ENCODE peak calls at places on chromosomes 13 and 19, in ten cellular contexts. L is skeletal muscle cell; U is brain microvascular endothelial cell; P is A549; I is stimulated activated CD8-positive, alpha-beta memory T cell treated with anti-CD3 and anti-CD28 coated beads, Interleukin-12 subunit alpha, Interleukin-12 subunit beta, amount 100 ng/mL, for 1 hour; E is kidney glomerular epithelial cell; V is mucosa of descending colon; Q is psoas muscle; O is activated CD8-positive, alpha-beta T cell treated with anti-CD3 and anti-CD28 coated beads, Interleukin-2, amount 10 ng/mL, durations not matched to agents 7 days and 5 days; R is ELR. H is an unnamed sample.

GRCh38 chr13:28542804-28543203 is 47.9 kb upstream of the FLT1 start:
- DNase-seq in O (no peak), Q (no peak), V (no peak), L (no peak), P (no peak), I (no peak), E (no peak), U (no peak), R (no peak), H (no peak)

GRCh38 chr13:85347251-85347650 is 452.0 kb downstream of the SLITRK6 start:
- DNase-seq in Q (no peak), L (no peak), R (peak; percentile 7), O (no peak), E (no peak), P (no peak), U (peak; percentile 60), I (no peak), V (no peak), H (no peak)

GRCh38 chr13:25469179-25469545 is 97.4 kb downstream of the ATP8A2 start:
- DNase-seq in R (no peak), V (no peak), U (no peak), L (no peak), O (no peak), Q (no peak), E (no peak), I (no peak), P (no peak), H (no peak)

GRCh38 chr13:21884299-21884878 is 213.5 kb downstream of the FGF9 start:
- DNase-seq in P (no peak), L (no peak), E (no peak), V (no peak), I (no peak), O (no peak), R (no peak), U (no peak), Q (no peak), H (no peak)

GRCh38 chr19:7295912-7296486 is 1.8 kb upstream of the INSR start:
- DNase-seq in V (no peak), Q (no peak), I (no peak), E (no peak), L (no peak), O (no peak), U (no peak), P (no peak), R (no peak), H (no peak)

GRCh38 chr19:45630463-45630862 is 8.7 kb downstream of the EML2 start:
- DNase-seq in P (peak; percentile 84), R (peak; percentile 97), O (no peak), U (peak; percentile 83), Q (no peak), I (no peak), E (peak; percentile 76), L (peak; percentile 75), V (no peak), H (no peak)

GRCh38 chr19:9865732-9866627 is 30.9 kb downstream of the PIN1 start:
- DNase-seq in V (no peak), Q (no peak), E (no peak), O (peak; percentile 81), U (no peak), I (no peak), L (no peak), R (no peak), P (no peak), H (no peak)

GRCh38 chr19:12137541-12137940 is 2.6 kb downstream of the ZNF20 start:
- DNase-seq in V (no peak), Q (no peak), R (no peak), U (no peak), L (no peak), P (no peak), O (peak; percentile 50), I (no peak), E (no peak), H (no peak)

GRCh38 chr19:57888494-57889231 is at the start of gene ZNF814:
- DNase-seq in O (peak; percentile 91), V (peak; percentile 91), L (peak; percentile 19), U (peak; percentile 92), I (peak; percentile 71), R (peak; percentile 86), P (peak; percentile 85), E (peak; percentile 28), Q (peak; percentile 88), H (peak; percentile 55)

GRCh38 chr13:27896726-27897125 is 23.1 kb upstream of the PDX1 start:
- DNase-seq in Q (no peak), V (no peak), I (no peak), L (no peak), O (no peak), R (no peak), P (no peak), U (no peak), E (no peak), H (no peak)

GRCh38 chr13:26961890-26962615 is 201.5 kb upstream of the GPR12 start:
- DNase-seq in R (no peak), E (no peak), V (peak; percentile 83), P (no peak), L (no peak), O (no peak), U (no peak), Q (no peak), I (no peak), H (peak; percentile 5)

GRCh38 chr19:16548956-16549355 is 6.7 kb upstream of the CHERP start:
- DNase-seq in P (no peak), I (no peak), V (no peak), E (no peak), U (no peak), O (no peak), R (no peak), L (no peak), Q (no peak), H (no peak)

GRCh38 chr19:13849991-13850909 is 26.7 kb upstream of the NANOS3 start:
- DNase-seq in Q (peak; percentile 93), P (peak; percentile 83), O (peak; percentile 74), L (no peak), U (peak; percentile 64), I (no peak), R (peak; percentile 84), V (peak; percentile 90), E (peak; percentile 51), H (peak; percentile 68)

GRCh38 chr13:70484931-70485330 is 376.7 kb upstream of the KLHL1 start:
- DNase-seq in V (no peak), Q (no peak), P (no peak), O (no peak), I (no peak), E (no peak), R (no peak), U (no peak), L (no peak), H (no peak)

GRCh38 chr19:57317503-57317902 is 2.8 kb upstream of the ZNF543 start:
- DNase-seq in U (no peak), R (no peak), E (no peak), I (no peak), V (no peak), O (no peak), L (no peak), P (no peak), Q (peak; percentile 71), H (no peak)

GRCh38 chr13:32840840-32841713 is 175.1 kb upstream of the KL start:
- DNase-seq in O (no peak), Q (no peak), L (no peak), U (no peak), P (no peak), R (no peak), V (no peak), I (no peak), E (no peak), H (no peak)

GRCh38 chr13:34719060-34719875 is 222.8 kb upstream of the NBEA start:
- DNase-seq in O (no peak), L (no peak), R (no peak), Q (no peak), E (no peak), I (no peak), U (no peak), V (no peak), P (no peak), H (no peak)

GRCh38 chr19:49017666-49018351 is 918 bp upstream of the LHB start:
- DNase-seq in Q (peak; percentile 80), E (peak; percentile 21), U (peak; percentile 57), P (no peak), L (no peak), O (peak; percentile 73), V (peak; percentile 69), R (peak; percentile 83), I (peak; percentile 47), H (peak; percentile 36)

GRCh38 chr13:36666482-36667264 is 7.1 kb upstream of the SERTM1 start:
- DNase-seq in L (no peak), I (no peak), Q (no peak), E (no peak), U (no peak), R (no peak), P (no peak), O (no peak), V (no peak), H (no peak)

H was measured in NCI-H1105.